ENCODE peak calls at places on chromosome 12, in eight cellular contexts. F, D, O, U, W, L, N and J are unnamed samples.

GRCh38 chr12:13241833-13242232 is 45.3 kb downstream of the EMP1 start:
- DNase-seq in F (no peak), D (no peak), O (peak), U (no peak), W (no peak), L (peak), N (no peak), J (no peak)

GRCh38 chr12:60921541-60921940 is 1325.7 kb downstream of the SLC16A7 start:
- DNase-seq in F (no peak), D (no peak), O (no peak), U (no peak), W (no peak), L (no peak), N (no peak), J (no peak)

GRCh38 chr12:95323204-95323603 is 105.6 kb downstream of the VEZT start:
- DNase-seq in F (no peak), D (no peak), O (no peak), U (no peak), W (no peak), L (no peak), N (no peak), J (no peak)

GRCh38 chr12:118983147-118983824 is 1.9 kb downstream of the SRRM4 start:
- DNase-seq in F (no peak), D (no peak), O (no peak), U (no peak), W (no peak), L (no peak), N (no peak), J (no peak)

GRCh38 chr12:19710811-19711793 is 271.8 kb downstream of the AEBP2 start:
- DNase-seq in F (no peak), D (no peak), O (no peak), U (no peak), W (no peak), L (no peak), N (no peak), J (no peak)

GRCh38 chr12:47281667-47282171 is 202.0 kb upstream of the AMIGO2 start:
- DNase-seq in F (peak), D (no peak), O (no peak), U (no peak), W (no peak), L (peak), N (no peak), J (no peak)

GRCh38 chr12:58629376-58629775 is 290.9 kb downstream of the LRIG3 start:
- DNase-seq in F (no peak), D (no peak), O (no peak), U (no peak), W (no peak), L (peak), N (peak), J (no peak)

GRCh38 chr12:1691123-1692007 is 495 bp downstream of the ADIPOR2 start:
- DNase-seq in F (no peak), D (peak), O (peak), U (peak), W (peak), L (peak), N (no peak), J (peak)

GRCh38 chr12:47534695-47535094 is 171.1 kb downstream of the RPAP3 start:
- DNase-seq in F (no peak), D (no peak), O (peak), U (no peak), W (peak), L (peak), N (no peak), J (no peak)

GRCh38 chr12:5442251-5443006 is 10.5 kb downstream of the NTF3 start:
- DNase-seq in F (no peak), D (no peak), O (peak), U (no peak), W (peak), L (peak), N (peak), J (no peak)

GRCh38 chr12:120012067-120012621 is 23.1 kb downstream of the BICDL1 start:
- DNase-seq in F (peak), D (no peak), O (peak), U (no peak), W (no peak), L (peak), N (no peak), J (peak)

GRCh38 chr12:51911788-51912711 is 4.7 kb downstream of the ACVRL1 start:
- DNase-seq in F (no peak), D (no peak), O (no peak), U (peak), W (no peak), L (no peak), N (no peak), J (no peak)

GRCh38 chr12:132538336-132539015 is 48.5 kb downstream of the FBRSL1 start:
- DNase-seq in F (no peak), D (no peak), O (no peak), U (no peak), W (no peak), L (no peak), N (no peak), J (no peak)

GRCh38 chr12:75439930-75440329 is 40.6 kb upstream of the GLIPR1 start:
- DNase-seq in F (no peak), D (no peak), O (no peak), U (no peak), W (peak), L (no peak), N (no peak), J (no peak)

GRCh38 chr12:108508243-108508642 is 6.8 kb upstream of the FICD start:
- DNase-seq in F (no peak), D (no peak), O (no peak), U (no peak), W (no peak), L (no peak), N (no peak), J (no peak)

GRCh38 chr12:41436076-41436475 is 248.0 kb downstream of the PDZRN4 start:
- DNase-seq in F (no peak), D (no peak), O (no peak), U (no peak), W (no peak), L (no peak), N (no peak), J (no peak)

GRCh38 chr12:65157091-65157490 is 12.3 kb upstream of the LEMD3 start:
- DNase-seq in F (no peak), D (no peak), O (no peak), U (no peak), W (no peak), L (no peak), N (no peak), J (no peak)

GRCh38 chr12:87812030-87812429 is 217.2 kb downstream of the C12orf50 start:
- DNase-seq in F (no peak), D (no peak), O (peak), U (no peak), W (no peak), L (peak), N (no peak), J (no peak)

GRCh38 chr12:54420766-54421144 is 1.7 kb upstream of the ITGA5 start:
- DNase-seq in F (no peak), D (peak), O (no peak), U (no peak), W (peak), L (no peak), N (no peak), J (no peak)

GRCh38 chr12:94134226-94134795 is 14.1 kb upstream of the PLXNC1 start:
- DNase-seq in F (no peak), D (peak), O (peak), U (no peak), W (peak), L (peak), N (peak), J (no peak)

GRCh38 chr12:108430245-108430644 is 84.8 kb upstream of the FICD start:
- DNase-seq in F (no peak), D (no peak), O (no peak), U (no peak), W (peak), L (no peak), N (peak), J (no peak)

GRCh38 chr12:31324845-31325523 is 966 bp downstream of the SINHCAF start:
- DNase-seq in F (peak), D (peak), O (peak), U (peak), W (peak), L (peak), N (no peak), J (peak)

GRCh38 chr12:79056775-79057174 is 192.2 kb downstream of the SYT1 start:
- DNase-seq in F (no peak), D (no peak), O (no peak), U (no peak), W (no peak), L (peak), N (no peak), J (no peak)

GRCh38 chr12:78185109-78185508 is 354.4 kb downstream of the NAV3 start:
- DNase-seq in F (no peak), D (no peak), O (no peak), U (no peak), W (peak), L (peak), N (no peak), J (no peak)

GRCh38 chr12:127280393-127281275 is 986.3 kb upstream of the TMEM132C start:
- DNase-seq in F (peak), D (no peak), O (peak), U (peak), W (no peak), L (no peak), N (no peak), J (peak)

GRCh38 chr12:6745751-6746525 is 7.0 kb downstream of the MLF2 start:
- DNase-seq in F (no peak), D (no peak), O (no peak), U (no peak), W (no peak), L (no peak), N (no peak), J (no peak)

GRCh38 chr12:123516221-123516780 is 17.2 kb downstream of the RILPL1 start:
- DNase-seq in F (no peak), D (no peak), O (no peak), U (no peak), W (no peak), L (no peak), N (no peak), J (no peak)

GRCh38 chr12:109549613-109550309 is 23.5 kb downstream of the MMAB start:
- DNase-seq in F (no peak), D (no peak), O (no peak), U (peak), W (no peak), L (no peak), N (no peak), J (no peak)

GRCh38 chr12:52951640-52952039 is 2.7 kb downstream of the KRT18 start:
- DNase-seq in F (no peak), D (no peak), O (no peak), U (no peak), W (no peak), L (no peak), N (no peak), J (no peak)

GRCh38 chr12:450438-450837 is 9.3 kb upstream of the B4GALNT3 start:
- DNase-seq in F (no peak), D (no peak), O (peak), U (no peak), W (no peak), L (no peak), N (no peak), J (no peak)

GRCh38 chr12:6089041-6089823 is 35.2 kb downstream of the VWF start:
- DNase-seq in F (no peak), D (no peak), O (peak), U (no peak), W (no peak), L (peak), N (no peak), J (no peak)

GRCh38 chr12:121536929-121537813 is 43.7 kb downstream of the KDM2B start:
- DNase-seq in F (peak), D (peak), O (peak), U (peak), W (peak), L (peak), N (no peak), J (peak)

GRCh38 chr12:27555316-27555715 is 31.3 kb downstream of the PPFIBP1 start:
- DNase-seq in F (no peak), D (no peak), O (no peak), U (no peak), W (no peak), L (no peak), N (no peak), J (no peak)

GRCh38 chr12:117875652-117876491 is 92.9 kb downstream of the KSR2 start:
- DNase-seq in F (peak), D (no peak), O (peak), U (no peak), W (no peak), L (no peak), N (no peak), J (no peak)

GRCh38 chr12:8035440-8036010 is 3.0 kb downstream of the FOXJ2 start:
- DNase-seq in F (no peak), D (no peak), O (peak), U (no peak), W (no peak), L (peak), N (no peak), J (no peak)

GRCh38 chr12:2957816-2958431 is 1.3 kb upstream of the TEAD4 start:
- DNase-seq in F (no peak), D (no peak), O (no peak), U (no peak), W (no peak), L (peak), N (no peak), J (no peak)